ENCODE peak calls at places on chromosomes 4 and X, in six cellular contexts. One of them, this sample, is unnamed.
A peak's percentile ranks its signal among the peaks of the same experiment; 100 is the strongest.

GRCh38 chrX:105220636-105221035 is at the start of gene TEX13A:
- DNase-seq in esophagus muscularis mucosa: no peak
- DNase-seq in body of pancreas: no peak
- DNase-seq in testis: no peak
- DNase-seq in A549: no peak
- DNase-seq in tibial nerve: no peak
- DNase-seq in this sample: no peak

GRCh38 chrX:35166023-35166422 is 223.4 kb downstream of the FAM47B start:
- DNase-seq in esophagus muscularis mucosa: no peak
- DNase-seq in body of pancreas: no peak
- DNase-seq in testis: no peak
- DNase-seq in A549: no peak
- DNase-seq in tibial nerve: no peak
- DNase-seq in this sample: no peak

GRCh38 chr4:1249731-1250526 is 999 bp upstream of the CTBP1 start:
- DNase-seq in esophagus muscularis mucosa: no peak
- DNase-seq in body of pancreas: peak; percentile 54
- DNase-seq in testis: no peak
- DNase-seq in A549: peak; percentile 29
- DNase-seq in tibial nerve: no peak
- DNase-seq in this sample: no peak

GRCh38 chr4:129164243-129164642 is 68.3 kb downstream of the C4orf33 start:
- DNase-seq in esophagus muscularis mucosa: no peak
- DNase-seq in body of pancreas: no peak
- DNase-seq in testis: no peak
- DNase-seq in A549: no peak
- DNase-seq in tibial nerve: no peak
- DNase-seq in this sample: no peak

GRCh38 chr4:156946508-156947197 is 24.9 kb downstream of the PDGFC start:
- DNase-seq in esophagus muscularis mucosa: no peak
- DNase-seq in body of pancreas: no peak
- DNase-seq in testis: no peak
- DNase-seq in A549: peak; percentile 18
- DNase-seq in tibial nerve: no peak
- DNase-seq in this sample: peak; percentile 74

GRCh38 chr4:123398803-123399637 is 2.4 kb downstream of the SPRY1 start:
- DNase-seq in esophagus muscularis mucosa: no peak
- DNase-seq in body of pancreas: peak; percentile 65
- DNase-seq in testis: peak; percentile 82
- DNase-seq in A549: peak; percentile 22
- DNase-seq in tibial nerve: peak; percentile 36
- DNase-seq in this sample: peak; percentile 49

GRCh38 chr4:97279410-97279809 is 863.9 kb downstream of the STPG2 start:
- DNase-seq in esophagus muscularis mucosa: no peak
- DNase-seq in body of pancreas: no peak
- DNase-seq in testis: no peak
- DNase-seq in A549: no peak
- DNase-seq in tibial nerve: no peak
- DNase-seq in this sample: no peak

GRCh38 chrX:132564026-132564425 is 75.2 kb upstream of the MBNL3 start:
- DNase-seq in esophagus muscularis mucosa: no peak
- DNase-seq in body of pancreas: no peak
- DNase-seq in testis: no peak
- DNase-seq in A549: no peak
- DNase-seq in tibial nerve: no peak
- DNase-seq in this sample: no peak

GRCh38 chr4:1959104-1959384 is 49.7 kb downstream of the NELFA start:
- DNase-seq in esophagus muscularis mucosa: no peak
- DNase-seq in body of pancreas: no peak
- DNase-seq in testis: no peak
- DNase-seq in A549: no peak
- DNase-seq in tibial nerve: no peak
- DNase-seq in this sample: no peak

GRCh38 chr4:31548823-31549222 is 828.7 kb downstream of the PCDH7 start:
- DNase-seq in esophagus muscularis mucosa: no peak
- DNase-seq in body of pancreas: no peak
- DNase-seq in testis: no peak
- DNase-seq in A549: no peak
- DNase-seq in tibial nerve: no peak
- DNase-seq in this sample: no peak

GRCh38 chrX:17986440-17986839 is 125.3 kb upstream of the RAI2 start:
- DNase-seq in esophagus muscularis mucosa: no peak
- DNase-seq in body of pancreas: no peak
- DNase-seq in testis: no peak
- DNase-seq in A549: no peak
- DNase-seq in tibial nerve: no peak
- DNase-seq in this sample: no peak

DNA sequence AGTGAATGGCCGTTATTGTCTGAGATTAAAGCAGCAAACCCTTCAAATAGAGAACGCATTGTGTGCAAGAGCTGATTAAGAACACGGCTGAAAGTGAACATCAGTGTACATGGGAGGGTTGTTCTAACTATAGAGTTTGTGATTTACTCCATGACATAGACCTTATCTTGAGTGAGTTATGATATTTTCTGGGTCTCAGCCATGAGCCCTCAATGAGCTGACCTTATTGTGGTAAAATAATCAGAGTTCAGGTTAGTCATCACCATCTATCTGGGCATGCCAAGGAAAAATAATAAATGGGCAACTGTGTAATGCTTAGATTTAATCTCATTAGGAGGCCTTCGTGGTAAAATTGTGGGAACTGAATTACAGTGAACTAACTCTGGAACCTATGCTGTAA is 33.2 kb upstream of the CLDN24 start:
- DNase-seq in esophagus muscularis mucosa: no peak
- DNase-seq in body of pancreas: no peak
- DNase-seq in testis: no peak
- DNase-seq in A549: no peak
- DNase-seq in tibial nerve: no peak
- DNase-seq in this sample: no peak
- TF ChIP-seq POLR2A in esophagus muscularis mucosa: no peak
- TF ChIP-seq POLR2A in body of pancreas: no peak
- TF ChIP-seq POLR2A in testis: no peak
- TF ChIP-seq POLR2A in A549: no peak
- TF ChIP-seq POLR2A in tibial nerve: no peak
- TF ChIP-seq POLR2A in this sample: no peak

GRCh38 chr4:76823516-76823915 is 74.4 kb downstream of the SOWAHB start:
- DNase-seq in esophagus muscularis mucosa: no peak
- DNase-seq in body of pancreas: no peak
- DNase-seq in testis: no peak
- DNase-seq in A549: no peak
- DNase-seq in tibial nerve: no peak
- DNase-seq in this sample: no peak
- TF ChIP-seq POLR2A in esophagus muscularis mucosa: no peak
- TF ChIP-seq POLR2A in body of pancreas: no peak
- TF ChIP-seq POLR2A in testis: no peak
- TF ChIP-seq POLR2A in A549: no peak
- TF ChIP-seq POLR2A in tibial nerve: no peak
- TF ChIP-seq POLR2A in this sample: no peak

GRCh38 chr4:181933471-181933870 is 309.7 kb upstream of the TENM3 start:
- DNase-seq in esophagus muscularis mucosa: no peak
- DNase-seq in body of pancreas: no peak
- DNase-seq in testis: no peak
- DNase-seq in A549: no peak
- DNase-seq in tibial nerve: no peak
- DNase-seq in this sample: no peak
- TF ChIP-seq POLR2A in esophagus muscularis mucosa: no peak
- TF ChIP-seq POLR2A in body of pancreas: no peak
- TF ChIP-seq POLR2A in testis: no peak
- TF ChIP-seq POLR2A in A549: no peak
- TF ChIP-seq POLR2A in tibial nerve: no peak
- TF ChIP-seq POLR2A in this sample: no peak

GRCh38 chrX:12978205-12979010 is 3.5 kb downstream of the TMSB4X start:
- DNase-seq in esophagus muscularis mucosa: no peak
- DNase-seq in body of pancreas: peak; percentile 58
- DNase-seq in testis: peak; percentile 37
- DNase-seq in A549: no peak
- DNase-seq in tibial nerve: no peak
- DNase-seq in this sample: peak; percentile 33
- TF ChIP-seq POLR2A in esophagus muscularis mucosa: no peak
- TF ChIP-seq POLR2A in body of pancreas: no peak
- TF ChIP-seq POLR2A in testis: no peak
- TF ChIP-seq POLR2A in A549: peak; percentile 37
- TF ChIP-seq POLR2A in tibial nerve: no peak
- TF ChIP-seq POLR2A in this sample: no peak